ENCODE peak calls at places on chromosomes 4 and X, in six cellular contexts. One of them, this sample, is unnamed.

GRCh38 chr4:79598801-79599200 is 190.8 kb upstream of the GK2 start:
- DNase-seq in lung: no peak
- DNase-seq in fibroblast of the aortic adventitia: no peak
- DNase-seq in esophagus squamous epithelium: no peak
- DNase-seq in cardiac fibroblast: no peak
- DNase-seq in CD8-positive, alpha-beta T cell: no peak
- DNase-seq in this sample: no peak

GRCh38 chr4:77843628-77844027 is 19.0 kb upstream of the MRPL1 start:
- DNase-seq in lung: no peak
- DNase-seq in CD8-positive, alpha-beta T cell: no peak
- DNase-seq in esophagus squamous epithelium: no peak
- DNase-seq in fibroblast of the aortic adventitia: no peak
- DNase-seq in cardiac fibroblast: no peak
- DNase-seq in this sample: no peak

GRCh38 chrX:16687514-16687913 is 25.0 kb downstream of the CTPS2 start:
- DNase-seq in lung: no peak
- DNase-seq in CD8-positive, alpha-beta T cell: no peak
- DNase-seq in cardiac fibroblast: no peak
- DNase-seq in fibroblast of the aortic adventitia: no peak
- DNase-seq in esophagus squamous epithelium: no peak
- DNase-seq in this sample: no peak

GRCh38 chr4:108851346-108851745 is 88.5 kb upstream of the ETNPPL start:
- DNase-seq in lung: no peak
- DNase-seq in CD8-positive, alpha-beta T cell: no peak
- DNase-seq in cardiac fibroblast: no peak
- DNase-seq in esophagus squamous epithelium: no peak
- DNase-seq in fibroblast of the aortic adventitia: peak; percentile 48
- DNase-seq in this sample: peak; percentile 76

GRCh38 chrX:97845451-97845850 is 961.7 kb downstream of the RPA4 start:
- DNase-seq in lung: no peak
- DNase-seq in fibroblast of the aortic adventitia: no peak
- DNase-seq in CD8-positive, alpha-beta T cell: no peak
- DNase-seq in cardiac fibroblast: no peak
- DNase-seq in esophagus squamous epithelium: no peak
- DNase-seq in this sample: no peak

GRCh38 chr4:113952452-113953029 is 26.9 kb downstream of the ARSJ start:
- DNase-seq in fibroblast of the aortic adventitia: peak; percentile 63
- DNase-seq in esophagus squamous epithelium: no peak
- DNase-seq in cardiac fibroblast: peak; percentile 73
- DNase-seq in lung: no peak
- DNase-seq in CD8-positive, alpha-beta T cell: no peak
- DNase-seq in this sample: peak; percentile 66

GRCh38 chr4:80492761-80493160 is 157.2 kb downstream of the CFAP299 start:
- DNase-seq in cardiac fibroblast: no peak
- DNase-seq in lung: no peak
- DNase-seq in esophagus squamous epithelium: no peak
- DNase-seq in fibroblast of the aortic adventitia: no peak
- DNase-seq in CD8-positive, alpha-beta T cell: peak; percentile 35
- DNase-seq in this sample: no peak

GRCh38 chr4:167428172-167428571 is 193.9 kb upstream of the SPOCK3 start:
- DNase-seq in esophagus squamous epithelium: no peak
- DNase-seq in cardiac fibroblast: peak; percentile 4
- DNase-seq in lung: no peak
- DNase-seq in fibroblast of the aortic adventitia: peak; percentile 34
- DNase-seq in CD8-positive, alpha-beta T cell: no peak
- DNase-seq in this sample: no peak

GRCh38 chr4:60201052-60201673 is 999.0 kb upstream of the ADGRL3 start:
- DNase-seq in fibroblast of the aortic adventitia: peak; percentile 57
- DNase-seq in lung: peak; percentile 42
- DNase-seq in esophagus squamous epithelium: no peak
- DNase-seq in cardiac fibroblast: peak; percentile 72
- DNase-seq in CD8-positive, alpha-beta T cell: no peak
- DNase-seq in this sample: peak; percentile 52

GRCh38 chrX:38561126-38561868 is at the start of gene TSPAN7:
- DNase-seq in lung: peak; percentile 76
- DNase-seq in CD8-positive, alpha-beta T cell: peak; percentile 76
- DNase-seq in fibroblast of the aortic adventitia: peak; percentile 43
- DNase-seq in cardiac fibroblast: peak; percentile 54
- DNase-seq in esophagus squamous epithelium: peak; percentile 3
- DNase-seq in this sample: peak; percentile 56

GRCh38 chrX:38563006-38563405 is 1.7 kb downstream of the TSPAN7 start:
- DNase-seq in fibroblast of the aortic adventitia: no peak
- DNase-seq in lung: no peak
- DNase-seq in cardiac fibroblast: no peak
- DNase-seq in esophagus squamous epithelium: no peak
- DNase-seq in CD8-positive, alpha-beta T cell: no peak
- DNase-seq in this sample: no peak

GRCh38 chrX:38558681-38559080 is 2.7 kb upstream of the TSPAN7 start:
- DNase-seq in cardiac fibroblast: peak; percentile 10
- DNase-seq in lung: no peak
- DNase-seq in esophagus squamous epithelium: no peak
- DNase-seq in CD8-positive, alpha-beta T cell: no peak
- DNase-seq in fibroblast of the aortic adventitia: no peak
- DNase-seq in this sample: peak; percentile 34

GRCh38 chrX:38560776-38561125 is 591 bp upstream of the TSPAN7 start:
- DNase-seq in esophagus squamous epithelium: no peak
- DNase-seq in cardiac fibroblast: no peak
- DNase-seq in fibroblast of the aortic adventitia: no peak
- DNase-seq in lung: no peak
- DNase-seq in CD8-positive, alpha-beta T cell: no peak
- DNase-seq in this sample: no peak

GRCh38 chrX:38561951-38562719 is 793 bp downstream of the TSPAN7 start:
- DNase-seq in CD8-positive, alpha-beta T cell: peak; percentile 23
- DNase-seq in cardiac fibroblast: no peak
- DNase-seq in lung: peak; percentile 29
- DNase-seq in fibroblast of the aortic adventitia: no peak
- DNase-seq in esophagus squamous epithelium: no peak
- DNase-seq in this sample: no peak
- TF ChIP-seq CTCF in CD8-positive, alpha-beta T cell: no peak
- TF ChIP-seq CTCF in cardiac fibroblast: no peak
- TF ChIP-seq CTCF in lung: no peak
- TF ChIP-seq CTCF in fibroblast of the aortic adventitia: no peak
- TF ChIP-seq CTCF in esophagus squamous epithelium: no peak
- TF ChIP-seq CTCF in this sample: no peak

GRCh38 chr4:88820723-88821368 is 123.2 kb upstream of the NAP1L5 start:
- DNase-seq in lung: no peak
- DNase-seq in cardiac fibroblast: no peak
- DNase-seq in esophagus squamous epithelium: no peak
- DNase-seq in fibroblast of the aortic adventitia: no peak
- DNase-seq in CD8-positive, alpha-beta T cell: no peak
- DNase-seq in this sample: no peak
- H3K4me3 ChIP-seq in lung: peak overlapping the region; percentile 43
- H3K4me3 ChIP-seq in cardiac fibroblast: no peak overlapping the region
- H3K4me3 ChIP-seq in esophagus squamous epithelium: peak overlapping the region; percentile 70
- H3K4me3 ChIP-seq in fibroblast of the aortic adventitia: peak overlapping the region; percentile 52
- H3K4me3 ChIP-seq in CD8-positive, alpha-beta T cell: no peak overlapping the region
- H3K4me3 ChIP-seq in this sample: peak overlapping the region; percentile 17

DNA sequence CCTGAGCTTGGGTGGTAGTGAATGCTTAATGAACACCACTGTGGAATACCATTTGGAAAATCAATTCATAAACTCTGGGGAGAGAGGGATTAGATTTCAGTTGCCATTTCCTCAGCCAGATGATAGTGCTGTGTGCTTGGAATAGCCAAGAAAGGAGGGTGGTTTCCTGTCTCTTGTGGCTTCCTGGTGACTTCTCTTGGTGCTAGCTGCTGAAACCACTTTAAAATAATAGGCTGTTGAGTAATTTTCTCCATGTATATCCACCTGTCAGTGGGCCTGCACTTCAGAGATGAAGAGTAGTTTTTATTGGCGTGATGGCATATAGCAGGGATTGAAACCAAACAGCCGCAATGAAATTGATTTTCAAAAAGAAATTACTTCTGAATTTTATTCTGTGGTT is 11.8 kb downstream of the EDA start:
- DNase-seq in lung: no peak
- DNase-seq in cardiac fibroblast: no peak
- DNase-seq in esophagus squamous epithelium: no peak
- DNase-seq in CD8-positive, alpha-beta T cell: no peak
- DNase-seq in fibroblast of the aortic adventitia: no peak
- DNase-seq in this sample: no peak
- TF ChIP-seq CTCF in lung: no peak
- TF ChIP-seq CTCF in cardiac fibroblast: no peak
- TF ChIP-seq CTCF in esophagus squamous epithelium: no peak
- TF ChIP-seq CTCF in CD8-positive, alpha-beta T cell: no peak
- TF ChIP-seq CTCF in fibroblast of the aortic adventitia: no peak
- TF ChIP-seq CTCF in this sample: no peak

DNA sequence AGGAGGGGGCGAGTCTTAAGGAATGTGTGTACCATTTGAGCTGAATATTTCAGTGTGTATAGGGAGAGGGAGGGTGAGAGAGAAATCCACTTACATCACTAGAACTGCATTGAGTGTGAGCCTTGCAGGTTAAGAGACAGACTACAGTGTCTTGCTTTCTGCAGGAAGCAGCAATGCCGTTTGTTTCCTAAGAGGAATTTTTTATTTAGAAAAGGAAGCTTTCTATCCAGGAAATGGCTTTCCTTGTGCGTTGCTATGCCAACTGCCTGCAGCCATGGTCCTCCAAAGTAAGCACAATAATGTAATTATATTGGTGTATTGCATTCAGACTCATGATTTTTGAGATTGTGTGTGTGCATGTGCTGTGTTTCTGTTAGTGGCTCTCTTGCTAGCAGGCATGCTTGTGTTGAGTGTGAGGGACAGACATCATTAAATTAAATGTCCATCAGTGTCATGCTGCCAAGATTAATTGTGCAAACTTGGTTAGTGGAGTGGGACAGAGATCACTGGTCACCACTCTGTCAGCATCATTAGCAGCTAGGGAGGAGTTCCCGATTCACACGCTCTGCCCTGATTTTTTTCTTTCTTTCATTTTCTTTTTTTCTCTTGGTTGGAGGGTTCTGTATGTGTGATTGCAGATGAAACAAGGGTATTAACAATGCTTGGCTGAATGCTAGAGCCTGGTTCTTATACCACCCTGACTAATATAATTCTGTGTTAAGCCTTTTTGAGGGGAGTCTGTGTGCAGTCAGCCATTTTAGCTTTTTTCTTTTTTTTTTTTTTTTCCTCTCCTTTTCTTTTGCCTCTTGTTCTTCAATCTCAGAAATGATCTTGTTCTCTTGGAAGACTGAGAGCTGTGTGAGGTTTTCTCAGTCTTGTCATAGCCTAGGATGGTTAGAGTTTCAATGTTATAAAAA is 164.4 kb downstream of the RAPGEF2 start:
- DNase-seq in cardiac fibroblast: peak; percentile 43
- DNase-seq in esophagus squamous epithelium: no peak
- DNase-seq in lung: no peak
- DNase-seq in CD8-positive, alpha-beta T cell: no peak
- DNase-seq in fibroblast of the aortic adventitia: peak; percentile 41
- DNase-seq in this sample: no peak
- H3K4me3 ChIP-seq in cardiac fibroblast: peak overlapping the region; percentile 9
- H3K4me3 ChIP-seq in esophagus squamous epithelium: peak overlapping the region; percentile 43
- H3K4me3 ChIP-seq in lung: no peak overlapping the region
- H3K4me3 ChIP-seq in CD8-positive, alpha-beta T cell: no peak overlapping the region
- H3K4me3 ChIP-seq in fibroblast of the aortic adventitia: peak overlapping the region; percentile 60
- H3K4me3 ChIP-seq in this sample: peak overlapping the region; percentile 5

GRCh38 chrX:23797371-23798128 is 14.6 kb downstream of the SAT1 start:
- DNase-seq in fibroblast of the aortic adventitia: no peak
- DNase-seq in cardiac fibroblast: no peak
- DNase-seq in esophagus squamous epithelium: no peak
- DNase-seq in CD8-positive, alpha-beta T cell: no peak
- DNase-seq in lung: no peak
- DNase-seq in this sample: no peak

GRCh38 chrX:23803931-23804381 is 21.0 kb downstream of the SAT1 start:
- DNase-seq in fibroblast of the aortic adventitia: peak; percentile 78
- DNase-seq in esophagus squamous epithelium: no peak
- DNase-seq in CD8-positive, alpha-beta T cell: no peak
- DNase-seq in lung: peak; percentile 56
- DNase-seq in cardiac fibroblast: peak; percentile 82
- DNase-seq in this sample: peak; percentile 41

GRCh38 chrX:23802431-23802830 is 19.5 kb downstream of the SAT1 start:
- DNase-seq in CD8-positive, alpha-beta T cell: no peak
- DNase-seq in cardiac fibroblast: no peak
- DNase-seq in fibroblast of the aortic adventitia: no peak
- DNase-seq in esophagus squamous epithelium: no peak
- DNase-seq in lung: no peak
- DNase-seq in this sample: no peak

GRCh38 chrX:23804578-23804977 is 21.6 kb downstream of the SAT1 start:
- DNase-seq in fibroblast of the aortic adventitia: no peak
- DNase-seq in CD8-positive, alpha-beta T cell: no peak
- DNase-seq in lung: no peak
- DNase-seq in esophagus squamous epithelium: no peak
- DNase-seq in cardiac fibroblast: no peak
- DNase-seq in this sample: no peak

DNA sequence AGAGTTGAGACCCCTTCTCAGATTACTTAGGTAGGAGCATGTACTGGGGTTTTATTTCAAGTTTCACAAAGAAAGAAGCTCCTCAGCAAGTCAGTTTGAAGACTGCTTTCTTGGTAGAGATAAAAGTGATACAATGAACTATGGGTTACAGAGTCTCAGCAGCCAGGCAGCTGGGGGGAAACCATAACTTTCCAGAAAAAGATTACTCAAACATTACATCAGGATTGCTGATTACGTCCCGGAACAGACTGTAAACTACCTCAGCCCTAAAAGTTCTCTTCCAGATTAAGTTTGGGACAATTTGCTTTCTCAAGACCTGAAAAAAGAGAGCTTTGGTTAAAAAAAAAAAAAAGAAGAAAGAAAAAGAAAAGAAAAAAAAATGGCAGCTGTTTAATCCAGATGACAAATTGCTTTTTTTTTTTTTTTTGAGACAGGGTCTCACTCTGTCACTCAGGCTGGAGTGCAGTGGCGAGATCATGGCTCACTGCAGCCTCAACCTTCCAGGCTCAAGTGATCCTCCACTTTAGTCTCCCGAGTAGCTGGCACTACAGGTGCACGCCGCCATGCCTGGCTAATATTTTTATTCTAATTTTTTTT is 16.6 kb downstream of the SAT1 start:
- DNase-seq in CD8-positive, alpha-beta T cell: no peak
- DNase-seq in cardiac fibroblast: peak; percentile 51
- DNase-seq in esophagus squamous epithelium: no peak
- DNase-seq in fibroblast of the aortic adventitia: peak; percentile 76
- DNase-seq in lung: no peak
- DNase-seq in this sample: peak; percentile 57
- TF ChIP-seq CTCF in CD8-positive, alpha-beta T cell: no peak
- TF ChIP-seq CTCF in cardiac fibroblast: no peak
- TF ChIP-seq CTCF in esophagus squamous epithelium: no peak
- TF ChIP-seq CTCF in fibroblast of the aortic adventitia: no peak
- TF ChIP-seq CTCF in lung: no peak
- TF ChIP-seq CTCF in this sample: no peak

DNA sequence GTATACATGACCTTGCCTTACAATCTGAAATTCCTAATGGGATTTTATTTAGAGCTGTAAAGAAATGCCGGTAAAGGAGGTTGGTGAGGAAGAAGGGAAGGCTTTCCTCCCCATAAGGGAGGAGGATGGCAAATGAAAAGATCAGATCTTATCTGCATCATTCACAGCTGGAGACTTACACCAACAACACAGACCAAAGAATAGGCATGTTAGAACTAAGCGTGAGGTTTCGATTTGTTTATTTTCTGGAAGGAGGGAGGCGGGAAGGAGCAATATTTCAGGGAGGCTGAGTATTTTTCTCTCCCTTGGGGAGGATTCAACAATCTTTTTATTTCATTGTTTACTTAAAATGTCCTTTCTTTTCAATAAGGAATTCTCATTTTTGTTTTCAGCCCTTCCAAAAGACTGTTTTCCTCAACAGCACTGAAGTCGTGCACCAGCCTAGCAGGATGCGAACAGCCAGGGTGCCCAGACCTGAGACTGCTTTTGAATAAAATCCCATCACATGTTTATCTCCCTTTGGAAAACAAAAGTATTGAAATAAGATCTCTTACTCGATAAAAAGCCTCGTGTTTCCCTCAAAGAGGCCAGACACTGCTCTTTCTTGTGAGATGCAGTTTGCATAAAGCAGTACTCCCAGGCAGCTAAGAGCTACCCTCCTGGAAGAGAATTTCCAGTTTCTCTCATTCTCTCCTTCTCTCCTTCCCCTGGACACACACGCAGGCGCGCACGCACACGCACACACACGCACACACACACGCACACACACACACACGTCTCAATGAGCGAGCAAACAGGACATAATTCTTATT is 236.1 kb downstream of the MGST2 start:
- DNase-seq in cardiac fibroblast: no peak
- DNase-seq in esophagus squamous epithelium: no peak
- DNase-seq in fibroblast of the aortic adventitia: peak; percentile 32
- DNase-seq in CD8-positive, alpha-beta T cell: no peak
- DNase-seq in lung: no peak
- DNase-seq in this sample: peak; percentile 54
- H3K4me3 ChIP-seq in cardiac fibroblast: no peak overlapping the region
- H3K4me3 ChIP-seq in esophagus squamous epithelium: peak overlapping the region; percentile 38
- H3K4me3 ChIP-seq in fibroblast of the aortic adventitia: peak overlapping the region; percentile 10
- H3K4me3 ChIP-seq in CD8-positive, alpha-beta T cell: no peak overlapping the region
- H3K4me3 ChIP-seq in lung: no peak overlapping the region
- H3K4me3 ChIP-seq in this sample: peak overlapping the region; percentile 43

This sample was measured in fibroblast of mammary gland.